ENCODE peak calls at places on chromosomes 13 and 19, in six cellular contexts. L, J, S, Z, T and N are unnamed samples.

GRCh38 chr19:33796164-33797100 is at the start of gene KCTD15:
- DNase-seq in T (no peak), J (peak), Z (no peak), L (peak), S (peak), N (peak)

GRCh38 chr13:61536443-61536842 is 120.8 kb upstream of the PCDH20 start:
- DNase-seq in T (no peak), S (no peak), Z (no peak), J (no peak), L (no peak), N (no peak)

GRCh38 chr19:748274-748598 is 2.7 kb upstream of the MISP start:
- DNase-seq in J (no peak), L (no peak), S (no peak), T (no peak), Z (no peak), N (no peak)

GRCh38 chr19:57888494-57889231 is at the start of gene ZNF814:
- DNase-seq in T (peak), J (peak), S (no peak), Z (peak), L (no peak), N (peak)

GRCh38 chr13:60689076-60689475 is 292.1 kb downstream of the TDRD3 start:
- DNase-seq in Z (no peak), L (no peak), T (no peak), J (no peak), S (no peak), N (no peak)

GRCh38 chr13:110555601-110556223 is 5.8 kb downstream of the RAB20 start:
- DNase-seq in L (peak), Z (no peak), S (no peak), J (peak), T (no peak), N (no peak)

GRCh38 chr13:44312898-44313551 is 60.6 kb upstream of the SERP2 start:
- DNase-seq in L (no peak), Z (no peak), T (no peak), S (peak), J (no peak), N (no peak)

GRCh38 chr13:109145631-109146030 is 516.2 kb downstream of the MYO16 start:
- DNase-seq in T (no peak), S (peak), J (no peak), L (peak), Z (no peak), N (peak)

GRCh38 chr13:112657850-112658445 is 31.9 kb upstream of the ATP11A start:
- DNase-seq in Z (peak), L (no peak), T (no peak), S (peak), J (no peak), N (no peak)

GRCh38 chr19:44576843-44577565 is 36.4 kb upstream of the IGSF23 start:
- DNase-seq in T (no peak), L (peak), J (peak), S (peak), Z (no peak), N (peak)

GRCh38 chr13:20997301-20998061 is 63.9 kb downstream of the LATS2 start:
- DNase-seq in L (no peak), S (peak), Z (peak), J (no peak), T (no peak), N (no peak)

GRCh38 chr13:31045621-31046081 is 113.2 kb downstream of the TEX26 start:
- DNase-seq in Z (peak), L (no peak), S (peak), T (peak), J (no peak), N (peak)

GRCh38 chr19:44476559-44477408 is 23.5 kb downstream of the ZNF180 start:
- DNase-seq in S (peak), Z (no peak), L (peak), J (no peak), T (no peak), N (no peak)

GRCh38 chr13:51323824-51324511 is 15.5 kb upstream of the SERPINE3 start:
- DNase-seq in S (no peak), Z (no peak), T (no peak), J (no peak), L (no peak), N (no peak)

GRCh38 chr13:110639935-110640334 is 24.6 kb downstream of the NAXD start:
- DNase-seq in Z (no peak), J (no peak), L (no peak), T (no peak), S (no peak), N (no peak)

GRCh38 chr19:45322311-45322710 is 364 bp downstream of the CKM start:
- DNase-seq in L (peak), S (no peak), Z (no peak), J (no peak), T (no peak), N (no peak)

GRCh38 chr13:43657485-43657884 is 129.3 kb downstream of the ENOX1 start:
- DNase-seq in J (no peak), S (no peak), T (no peak), L (no peak), Z (no peak), N (no peak)

GRCh38 chr13:31213681-31214289 is 14.0 kb downstream of the B3GLCT start:
- DNase-seq in T (no peak), L (no peak), Z (no peak), J (no peak), S (no peak), N (no peak)

GRCh38 chr19:51025809-51026553 is 435 bp downstream of the KLK11 start:
- DNase-seq in S (no peak), Z (no peak), L (no peak), T (no peak), J (peak), N (no peak)

GRCh38 chr19:12778020-12778904 is 2.9 kb upstream of the HOOK2 start:
- DNase-seq in S (peak), J (peak), Z (peak), L (peak), T (no peak), N (peak)

GRCh38 chr13:110869805-110870706 is 44.8 kb downstream of the ANKRD10 start:
- DNase-seq in L (no peak), S (peak), T (no peak), Z (peak), J (peak), N (peak)

GRCh38 chr19:13803038-13803437 is 7.8 kb downstream of the ZSWIM4 start:
- DNase-seq in S (no peak), T (no peak), J (peak), L (no peak), Z (no peak), N (no peak)

GRCh38 chr19:506404-507285 is 652 bp upstream of the TPGS1 start:
- DNase-seq in S (peak), J (peak), Z (peak), T (peak), L (peak), N (peak)

GRCh38 chr13:66992683-66993082 is 237.5 kb downstream of the PCDH9 start:
- DNase-seq in T (no peak), S (no peak), L (no peak), Z (no peak), J (no peak), N (no peak)

GRCh38 chr13:40776681-40777165 is 5.7 kb upstream of the MRPS31 start:
- DNase-seq in S (peak), T (peak), J (no peak), Z (no peak), L (no peak), N (no peak)

GRCh38 chr13:69948016-69948415 is 159.6 kb upstream of the ATXN8OS start:
- DNase-seq in S (no peak), Z (no peak), J (no peak), T (no peak), L (no peak), N (no peak)

GRCh38 chr19:50548191-50549058 is 19.8 kb downstream of the LRRC4B start:
- DNase-seq in Z (no peak), L (no peak), S (no peak), J (no peak), T (no peak), N (no peak)

GRCh38 chr13:38590796-38591507 is 95.9 kb upstream of the FREM2 start:
- DNase-seq in S (no peak), T (no peak), L (peak), J (no peak), Z (no peak), N (peak)